ENCODE peak calls at places on chromosomes 11 and 22, in four cellular contexts. Z, A, B and Y are unnamed samples.

GRCh38 chr11:125956371-125956770 is 10.5 kb downstream of the VSIG10L2 start:
- DNase-seq in Z (no peak), A (peak), B (no peak), Y (peak)

GRCh38 chr22:40121463-40121862 is 56.3 kb upstream of the TNRC6B start:
- DNase-seq in Z (no peak), A (no peak), B (no peak), Y (no peak)

GRCh38 chr11:113167599-113167998 is 146.8 kb upstream of the TTC12 start:
- DNase-seq in Z (no peak), A (no peak), B (no peak), Y (no peak)

GRCh38 chr11:118892515-118892914 is 8.8 kb downstream of the CXCR5 start:
- DNase-seq in Z (no peak), A (no peak), B (no peak), Y (no peak)

GRCh38 chr11:392102-392777 is 1.8 kb upstream of the PKP3 start:
- DNase-seq in Z (no peak), A (no peak), B (no peak), Y (no peak)

GRCh38 chr11:129268371-129268770 is 76.2 kb upstream of the ARHGAP32 start:
- DNase-seq in Z (no peak), A (no peak), B (no peak), Y (no peak)

GRCh38 chr22:40478456-40479125 is 108.2 kb downstream of the SGSM3 start:
- DNase-seq in Z (no peak), A (no peak), B (no peak), Y (no peak)

GRCh38 chr11:108224908-108225786 is 2.3 kb downstream of the ATM start:
- DNase-seq in Z (no peak), A (no peak), B (no peak), Y (no peak)

GRCh38 chr22:50398698-50399648 is 55.8 kb downstream of the PPP6R2 start:
- DNase-seq in Z (no peak), A (peak), B (no peak), Y (no peak)

GRCh38 chr22:44108806-44109385 is 71.8 kb upstream of the PARVG start:
- DNase-seq in Z (no peak), A (peak), B (no peak), Y (no peak)

GRCh38 chr11:118705111-118705741 is 25.8 kb upstream of the TREH start:
- DNase-seq in Z (no peak), A (no peak), B (peak), Y (peak)

GRCh38 chr11:19676508-19677379 is 35.9 kb upstream of the NAV2 start:
- DNase-seq in Z (no peak), A (no peak), B (no peak), Y (peak)

GRCh38 chr22:41526226-41526531 is 18.1 kb downstream of the POLR3H start:
- DNase-seq in Z (no peak), A (no peak), B (no peak), Y (no peak)

GRCh38 chr22:47787501-47788227 is 1025.2 kb downstream of the TBC1D22A start:
- DNase-seq in Z (no peak), A (no peak), B (no peak), Y (no peak)

GRCh38 chr11:3944198-3944597 is 88.7 kb downstream of the STIM1 start:
- DNase-seq in Z (no peak), A (peak), B (no peak), Y (peak)